ENCODE peak calls at places on chromosome 5, in nine cellular contexts. One of them, this sample, is unnamed.

GRCh38 chr5:19987594-19988345 is at the start of gene CDH18:
- DNase-seq in cardiac muscle cell: peak; percentile 82
- DNase-seq in AG04450: peak; percentile 6
- DNase-seq in GM06990: no peak
- DNase-seq in neural progenitor cell: peak; percentile 88
- DNase-seq in ascending aorta: no peak
- DNase-seq in prostate gland: peak; percentile 6
- DNase-seq in fibroblast of pulmonary artery: peak; percentile 59
- DNase-seq in fibroblast of mammary gland: peak; percentile 14
- DNase-seq in this sample: peak; percentile 79

GRCh38 chr5:141758316-141758965 is 76.4 kb upstream of the ARAP3 start:
- DNase-seq in cardiac muscle cell: peak; percentile 25
- DNase-seq in AG04450: no peak
- DNase-seq in GM06990: no peak
- DNase-seq in neural progenitor cell: peak; percentile 78
- DNase-seq in ascending aorta: no peak
- DNase-seq in prostate gland: no peak
- DNase-seq in fibroblast of pulmonary artery: no peak
- DNase-seq in fibroblast of mammary gland: no peak
- DNase-seq in this sample: no peak

GRCh38 chr5:174355995-174356394 is 310.5 kb downstream of the NSG2 start:
- DNase-seq in cardiac muscle cell: no peak
- DNase-seq in AG04450: no peak
- DNase-seq in GM06990: no peak
- DNase-seq in neural progenitor cell: no peak
- DNase-seq in ascending aorta: no peak
- DNase-seq in prostate gland: no peak
- DNase-seq in fibroblast of pulmonary artery: no peak
- DNase-seq in fibroblast of mammary gland: no peak
- DNase-seq in this sample: no peak

GRCh38 chr5:160496334-160496733 is 74.7 kb downstream of the PTTG1 start:
- DNase-seq in cardiac muscle cell: no peak
- DNase-seq in AG04450: no peak
- DNase-seq in GM06990: no peak
- DNase-seq in neural progenitor cell: no peak
- DNase-seq in ascending aorta: no peak
- DNase-seq in prostate gland: no peak
- DNase-seq in fibroblast of pulmonary artery: no peak
- DNase-seq in fibroblast of mammary gland: no peak
- DNase-seq in this sample: no peak

GRCh38 chr5:96997265-96997859 is 61.5 kb downstream of the LNPEP start:
- DNase-seq in cardiac muscle cell: peak; percentile 66
- DNase-seq in AG04450: no peak
- DNase-seq in GM06990: peak; percentile 28
- DNase-seq in neural progenitor cell: peak; percentile 73
- DNase-seq in ascending aorta: no peak
- DNase-seq in prostate gland: no peak
- DNase-seq in fibroblast of pulmonary artery: peak; percentile 79
- DNase-seq in fibroblast of mammary gland: peak; percentile 68
- DNase-seq in this sample: peak; percentile 25

GRCh38 chr5:142357469-142358090 is 32.8 kb upstream of the SPRY4 start:
- DNase-seq in cardiac muscle cell: no peak
- DNase-seq in AG04450: no peak
- DNase-seq in GM06990: no peak
- DNase-seq in neural progenitor cell: no peak
- DNase-seq in ascending aorta: no peak
- DNase-seq in prostate gland: no peak
- DNase-seq in fibroblast of pulmonary artery: no peak
- DNase-seq in fibroblast of mammary gland: peak; percentile 46
- DNase-seq in this sample: no peak

GRCh38 chr5:31854625-31855526 is 215.9 kb downstream of the PDZD2 start:
- DNase-seq in cardiac muscle cell: peak; percentile 59
- DNase-seq in AG04450: no peak
- DNase-seq in GM06990: no peak
- DNase-seq in neural progenitor cell: peak; percentile 83
- DNase-seq in ascending aorta: no peak
- DNase-seq in prostate gland: peak; percentile 45
- DNase-seq in fibroblast of pulmonary artery: peak; percentile 30
- DNase-seq in fibroblast of mammary gland: no peak
- DNase-seq in this sample: peak; percentile 33

GRCh38 chr5:138979684-138980275 is 104.6 kb upstream of the LRRTM2 start:
- DNase-seq in cardiac muscle cell: no peak
- DNase-seq in AG04450: no peak
- DNase-seq in GM06990: no peak
- DNase-seq in neural progenitor cell: no peak
- DNase-seq in ascending aorta: no peak
- DNase-seq in prostate gland: no peak
- DNase-seq in fibroblast of pulmonary artery: no peak
- DNase-seq in fibroblast of mammary gland: no peak
- DNase-seq in this sample: no peak

GRCh38 chr5:173143567-173143966 is 764 bp upstream of the BNIP1 start:
- DNase-seq in cardiac muscle cell: no peak
- DNase-seq in AG04450: no peak
- DNase-seq in GM06990: peak; percentile 12
- DNase-seq in neural progenitor cell: no peak
- DNase-seq in ascending aorta: no peak
- DNase-seq in prostate gland: no peak
- DNase-seq in fibroblast of pulmonary artery: no peak
- DNase-seq in fibroblast of mammary gland: no peak
- DNase-seq in this sample: no peak

GRCh38 chr5:106085136-106085535 is 1585.6 kb downstream of the EFNA5 start:
- DNase-seq in cardiac muscle cell: no peak
- DNase-seq in AG04450: no peak
- DNase-seq in GM06990: no peak
- DNase-seq in neural progenitor cell: no peak
- DNase-seq in ascending aorta: no peak
- DNase-seq in prostate gland: no peak
- DNase-seq in fibroblast of pulmonary artery: no peak
- DNase-seq in fibroblast of mammary gland: no peak
- DNase-seq in this sample: no peak

DNA sequence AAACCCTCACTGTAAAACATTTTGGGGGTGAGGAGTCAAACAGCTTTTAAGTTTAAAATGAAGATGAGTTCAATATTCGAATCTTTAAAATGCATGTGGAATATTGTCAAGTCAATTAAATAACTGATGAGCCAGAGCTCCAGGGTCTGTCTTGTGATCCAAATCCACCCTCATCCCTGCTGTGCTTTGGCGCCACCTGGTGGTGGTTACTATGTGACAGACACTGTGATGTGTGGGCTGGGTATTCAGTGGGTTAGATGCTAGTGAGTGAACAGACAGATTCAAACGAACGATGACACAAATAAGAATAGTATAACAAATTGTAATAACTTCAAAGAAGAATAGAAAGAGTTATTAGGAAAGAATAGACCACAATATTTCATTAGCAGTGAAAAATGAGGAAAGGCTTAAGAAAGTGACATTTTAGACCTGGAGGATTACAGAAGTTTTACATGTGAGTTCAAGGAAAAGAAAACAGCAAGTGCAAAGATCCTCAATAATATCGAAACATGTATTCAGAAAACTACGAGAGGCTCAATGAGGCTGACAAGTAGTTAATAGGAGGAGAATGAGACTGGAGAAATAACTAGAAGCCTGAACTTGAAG is 51.4 kb upstream of the CHSY3 start:
- DNase-seq in cardiac muscle cell: peak; percentile 91
- DNase-seq in AG04450: peak; percentile 26
- DNase-seq in GM06990: peak; percentile 9
- DNase-seq in neural progenitor cell: peak; percentile 88
- DNase-seq in ascending aorta: peak; percentile 8
- DNase-seq in prostate gland: peak; percentile 40
- DNase-seq in fibroblast of pulmonary artery: peak; percentile 78
- DNase-seq in fibroblast of mammary gland: peak; percentile 73
- DNase-seq in this sample: peak; percentile 52
- TF ChIP-seq CTCF in cardiac muscle cell: peak; percentile 99
- TF ChIP-seq CTCF in AG04450: peak; percentile 97
- TF ChIP-seq CTCF in GM06990: peak; percentile 90
- TF ChIP-seq CTCF in neural progenitor cell: peak; percentile 98
- TF ChIP-seq CTCF in ascending aorta: peak; percentile 73
- TF ChIP-seq CTCF in prostate gland: peak; percentile 68
- TF ChIP-seq CTCF in fibroblast of pulmonary artery: peak; percentile 100
- TF ChIP-seq CTCF in fibroblast of mammary gland: peak; percentile 99
- TF ChIP-seq CTCF in this sample: peak; percentile 96

DNA sequence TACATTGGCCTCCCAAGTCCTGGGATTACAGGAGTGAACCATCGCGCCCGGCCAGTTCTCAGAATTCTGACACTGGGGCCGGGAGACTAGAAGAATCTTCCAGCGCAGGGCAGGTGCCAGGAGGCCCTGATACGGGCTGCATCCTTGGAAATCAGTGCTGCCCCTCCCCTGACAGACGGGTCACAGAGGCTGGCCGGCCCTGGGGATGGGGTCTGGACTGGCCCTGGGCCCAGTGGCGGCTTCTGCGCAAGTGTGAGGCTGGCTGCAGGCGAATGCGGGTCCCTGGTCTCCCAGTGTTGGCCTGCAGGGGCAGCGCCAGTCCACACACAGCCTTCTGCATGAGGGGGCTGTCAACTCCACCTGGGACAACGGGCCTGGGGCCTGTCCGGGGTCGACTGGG is 831 bp upstream of the TBC1D9B start:
- DNase-seq in cardiac muscle cell: peak; percentile 27
- DNase-seq in AG04450: no peak
- DNase-seq in GM06990: no peak
- DNase-seq in neural progenitor cell: peak; percentile 75
- DNase-seq in ascending aorta: no peak
- DNase-seq in prostate gland: no peak
- DNase-seq in fibroblast of pulmonary artery: no peak
- DNase-seq in fibroblast of mammary gland: no peak
- DNase-seq in this sample: no peak
- TF ChIP-seq CTCF in cardiac muscle cell: no peak
- TF ChIP-seq CTCF in AG04450: peak; percentile 16
- TF ChIP-seq CTCF in GM06990: peak; percentile 14
- TF ChIP-seq CTCF in neural progenitor cell: peak; percentile 54
- TF ChIP-seq CTCF in ascending aorta: no peak
- TF ChIP-seq CTCF in prostate gland: no peak
- TF ChIP-seq CTCF in fibroblast of pulmonary artery: peak; percentile 12
- TF ChIP-seq CTCF in fibroblast of mammary gland: peak; percentile 15
- TF ChIP-seq CTCF in this sample: peak; percentile 4

GRCh38 chr5:143403357-143403606 is 204 bp downstream of the NR3C1 start:
- DNase-seq in cardiac muscle cell: no peak
- DNase-seq in AG04450: no peak
- DNase-seq in GM06990: no peak
- DNase-seq in neural progenitor cell: no peak
- DNase-seq in ascending aorta: no peak
- DNase-seq in prostate gland: no peak
- DNase-seq in fibroblast of pulmonary artery: no peak
- DNase-seq in fibroblast of mammary gland: no peak
- DNase-seq in this sample: no peak

GRCh38 chr5:143405747-143406098 is 2.2 kb upstream of the NR3C1 start:
- DNase-seq in cardiac muscle cell: no peak
- DNase-seq in AG04450: no peak
- DNase-seq in GM06990: no peak
- DNase-seq in neural progenitor cell: no peak
- DNase-seq in ascending aorta: no peak
- DNase-seq in prostate gland: no peak
- DNase-seq in fibroblast of pulmonary artery: no peak
- DNase-seq in fibroblast of mammary gland: no peak
- DNase-seq in this sample: no peak

GRCh38 chr5:143405063-143405746 is 1.7 kb upstream of the NR3C1 start:
- DNase-seq in cardiac muscle cell: peak; percentile 89
- DNase-seq in AG04450: peak; percentile 50
- DNase-seq in GM06990: peak; percentile 93
- DNase-seq in neural progenitor cell: peak; percentile 89
- DNase-seq in ascending aorta: peak; percentile 30
- DNase-seq in prostate gland: peak; percentile 75
- DNase-seq in fibroblast of pulmonary artery: peak; percentile 85
- DNase-seq in fibroblast of mammary gland: peak; percentile 71
- DNase-seq in this sample: peak; percentile 62

GRCh38 chr5:143403607-143404415 is at the start of gene NR3C1:
- DNase-seq in cardiac muscle cell: peak; percentile 76
- DNase-seq in AG04450: peak; percentile 44
- DNase-seq in GM06990: peak; percentile 96
- DNase-seq in neural progenitor cell: peak; percentile 71
- DNase-seq in ascending aorta: peak; percentile 28
- DNase-seq in prostate gland: peak; percentile 78
- DNase-seq in fibroblast of pulmonary artery: peak; percentile 89
- DNase-seq in fibroblast of mammary gland: peak; percentile 81
- DNase-seq in this sample: peak; percentile 83

GRCh38 chr5:143404416-143405062 is 1.1 kb upstream of the NR3C1 start:
- DNase-seq in cardiac muscle cell: peak; percentile 66
- DNase-seq in AG04450: peak; percentile 81
- DNase-seq in GM06990: peak; percentile 81
- DNase-seq in neural progenitor cell: peak; percentile 41
- DNase-seq in ascending aorta: peak; percentile 36
- DNase-seq in prostate gland: peak; percentile 66
- DNase-seq in fibroblast of pulmonary artery: peak; percentile 95
- DNase-seq in fibroblast of mammary gland: peak; percentile 94
- DNase-seq in this sample: peak; percentile 81
- TF ChIP-seq CTCF in cardiac muscle cell: no peak
- TF ChIP-seq CTCF in AG04450: no peak
- TF ChIP-seq CTCF in GM06990: no peak
- TF ChIP-seq CTCF in neural progenitor cell: no peak
- TF ChIP-seq CTCF in ascending aorta: no peak
- TF ChIP-seq CTCF in prostate gland: no peak
- TF ChIP-seq CTCF in fibroblast of pulmonary artery: no peak
- TF ChIP-seq CTCF in fibroblast of mammary gland: peak; percentile 12
- TF ChIP-seq CTCF in this sample: no peak

GRCh38 chr5:3075309-3075708 is 323.8 kb upstream of the IRX2 start:
- DNase-seq in cardiac muscle cell: no peak
- DNase-seq in AG04450: no peak
- DNase-seq in GM06990: no peak
- DNase-seq in neural progenitor cell: no peak
- DNase-seq in ascending aorta: no peak
- DNase-seq in prostate gland: no peak
- DNase-seq in fibroblast of pulmonary artery: no peak
- DNase-seq in fibroblast of mammary gland: no peak
- DNase-seq in this sample: no peak

GRCh38 chr5:3080366-3080765 is 328.9 kb upstream of the IRX2 start:
- DNase-seq in cardiac muscle cell: no peak
- DNase-seq in AG04450: no peak
- DNase-seq in GM06990: no peak
- DNase-seq in neural progenitor cell: no peak
- DNase-seq in ascending aorta: no peak
- DNase-seq in prostate gland: no peak
- DNase-seq in fibroblast of pulmonary artery: no peak
- DNase-seq in fibroblast of mammary gland: no peak
- DNase-seq in this sample: no peak

DNA sequence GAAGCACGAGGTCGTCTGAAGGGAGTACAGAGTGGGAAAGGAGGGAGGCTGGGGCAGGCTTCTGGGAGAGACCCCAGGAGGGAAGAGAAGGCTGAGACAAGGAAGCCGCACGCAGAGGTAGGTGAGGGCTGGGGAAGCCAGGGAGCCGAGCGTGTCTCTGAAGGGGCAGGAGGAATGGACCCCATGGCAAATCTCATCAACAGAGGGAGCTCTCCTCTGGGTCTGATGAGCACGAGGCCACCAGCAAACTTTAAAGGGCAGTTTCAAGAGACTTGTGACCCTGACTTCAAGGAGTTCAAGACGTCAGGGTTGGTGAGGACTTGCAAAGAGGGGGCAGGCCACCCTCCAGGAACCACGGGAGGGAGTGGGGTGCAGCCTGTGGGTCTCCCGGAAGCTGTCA is 326.2 kb upstream of the IRX2 start:
- DNase-seq in cardiac muscle cell: no peak
- DNase-seq in AG04450: no peak
- DNase-seq in GM06990: no peak
- DNase-seq in neural progenitor cell: no peak
- DNase-seq in ascending aorta: no peak
- DNase-seq in prostate gland: no peak
- DNase-seq in fibroblast of pulmonary artery: no peak
- DNase-seq in fibroblast of mammary gland: no peak
- DNase-seq in this sample: no peak
- TF ChIP-seq CTCF in cardiac muscle cell: no peak
- TF ChIP-seq CTCF in AG04450: no peak
- TF ChIP-seq CTCF in GM06990: no peak
- TF ChIP-seq CTCF in neural progenitor cell: peak; percentile 20
- TF ChIP-seq CTCF in ascending aorta: no peak
- TF ChIP-seq CTCF in prostate gland: no peak
- TF ChIP-seq CTCF in fibroblast of pulmonary artery: no peak
- TF ChIP-seq CTCF in fibroblast of mammary gland: no peak
- TF ChIP-seq CTCF in this sample: no peak

This sample was measured in mammary epithelial cell.